ENCODE peak calls at places on chromosomes 12 and 14, in eight cellular contexts. S is stimulated activated CD8-positive, alpha-beta memory T cell treated with anti-CD3 and anti-CD28 coated beads, Interleukin-4, amount 100 ng/mL, for 4 hours; P is RCC 7860; V is kidney tubule cell; G is CD8-positive, alpha-beta memory T cell; M is esophagus squamous epithelium; B is cardiac fibroblast; D is NCI-H774. J is an unnamed sample.
A peak's percentile ranks its signal among the peaks of the same experiment; 100 is the strongest.

GRCh38 chr12:57934804-57935203 is 6.6 kb upstream of the ATP23 start:
- DNase-seq in D (no peak), G (no peak), P (no peak), M (no peak), B (no peak), S (no peak), V (no peak), J (no peak)

GRCh38 chr12:82896979-82897378 is 210.3 kb downstream of the TMTC2 start:
- DNase-seq in B (peak; percentile 21), G (no peak), D (no peak), V (peak; percentile 55), M (no peak), P (no peak), S (no peak), J (peak; percentile 3)

GRCh38 chr12:26239508-26240328 is 44.3 kb downstream of the SSPN start:
- DNase-seq in P (peak; percentile 95), G (no peak), D (no peak), S (no peak), V (peak; percentile 98), B (peak; percentile 98), M (no peak), J (peak; percentile 99)

GRCh38 chr14:25788252-25788651 is 738.3 kb upstream of the STXBP6 start:
- DNase-seq in G (no peak), V (no peak), D (no peak), B (no peak), M (no peak), S (no peak), P (no peak), J (no peak)

GRCh38 chr12:132954471-132955048 is 1.5 kb downstream of the ZNF605 start:
- DNase-seq in M (no peak), D (no peak), B (no peak), P (no peak), G (no peak), S (no peak), V (no peak), J (no peak)

GRCh38 chr12:6264402-6265037 is 46.0 kb upstream of the PLEKHG6 start:
- DNase-seq in G (no peak), M (no peak), B (no peak), S (no peak), P (no peak), D (no peak), V (peak; percentile 16), J (no peak)

GRCh38 chr12:4555804-4556203 is 6.2 kb upstream of the DYRK4 start:
- DNase-seq in V (peak; percentile 5), P (no peak), M (no peak), D (no peak), S (no peak), B (peak; percentile 53), G (no peak), J (no peak)

GRCh38 chr12:44206045-44206444 is 370.2 kb downstream of the TMEM117 start:
- DNase-seq in G (no peak), D (no peak), S (no peak), P (no peak), V (no peak), B (no peak), M (no peak), J (no peak)

GRCh38 chr12:2687058-2687457 is 107.7 kb upstream of the FKBP4 start:
- DNase-seq in V (no peak), S (no peak), D (no peak), G (no peak), M (no peak), B (no peak), P (no peak), J (no peak)

GRCh38 chr12:118850244-118850825 is 131.0 kb upstream of the SRRM4 start:
- DNase-seq in P (peak; percentile 20), M (no peak), G (no peak), S (no peak), D (peak; percentile 10), V (peak; percentile 41), B (peak; percentile 5), J (no peak)

GRCh38 chr12:75294338-75294737 is 35.8 kb downstream of the CAPS2 start:
- DNase-seq in M (no peak), D (no peak), S (no peak), G (no peak), P (no peak), B (no peak), V (no peak), J (no peak)

GRCh38 chr12:56260921-56261320 is 2.7 kb upstream of the ANKRD52 start:
- DNase-seq in S (no peak), V (no peak), B (no peak), D (no peak), G (no peak), M (no peak), P (no peak), J (no peak)

GRCh38 chr12:116864371-116865160 is 16.7 kb downstream of the HRK start:
- DNase-seq in B (peak; percentile 93), G (no peak), P (peak; percentile 18), D (no peak), M (no peak), V (peak; percentile 64), S (no peak), J (peak; percentile 61)

GRCh38 chr14:81400202-81400678 is at the start of gene STON2:
- DNase-seq in D (no peak), P (peak; percentile 83), G (no peak), V (peak; percentile 95), M (no peak), S (no peak), B (peak; percentile 70), J (peak; percentile 92)

GRCh38 chr12:75846102-75846501 is 185.5 kb downstream of the PHLDA1 start:
- DNase-seq in P (no peak), D (no peak), S (no peak), B (no peak), M (no peak), V (no peak), G (no peak), J (no peak)

GRCh38 chr12:6953417-6954315 is 2.5 kb downstream of the PTPN6 start:
- DNase-seq in D (no peak), S (peak; percentile 84), M (no peak), B (peak; percentile 47), G (peak; percentile 92), P (no peak), V (no peak), J (no peak)

GRCh38 chr12:128905003-128905544 is 51.8 kb downstream of the GLT1D1 start:
- DNase-seq in G (no peak), S (no peak), D (no peak), M (no peak), V (no peak), B (no peak), P (no peak), J (no peak)

GRCh38 chr14:73784065-73784987 is 67.3 kb upstream of the PTGR2 start:
- DNase-seq in B (peak; percentile 83), D (no peak), G (no peak), V (peak; percentile 35), S (no peak), P (no peak), M (no peak), J (no peak)

GRCh38 chr12:119071176-119071575 is 89.8 kb downstream of the SRRM4 start:
- DNase-seq in D (no peak), S (no peak), B (no peak), P (no peak), M (no peak), V (no peak), G (no peak), J (no peak)

GRCh38 chr14:21475767-21476525 is 813 bp downstream of the RAB2B start:
- DNase-seq in M (no peak), S (no peak), V (no peak), G (no peak), B (no peak), P (no peak), D (no peak), J (no peak)